ENCODE peak calls at places on chromosomes 13 and 19, in eight cellular contexts. D is AG20443; J is EL; S is NCI-H748 treated with DMSO at 0.1 percent for 48 hours; B is lower lobe of right lung; A is cardiac fibroblast; Y is fibroblast of lung; P is activated T-helper 1 cell treated with anti-CD3 and anti-CD28 coated beads, Interleukin-12 subunit alpha, Interleukin-12 subunit beta, Interleukin-2, Interleukin-4 antibody, amounts not matched to agents 30 ng/mL and 10 ng/mL and 1 ng/mL, durations not matched to agents 14 hours and 24 hours and 36 hours. G is an unnamed sample.

GRCh38 chr13:81779896-81780295 is 1439.0 kb upstream of the SPRY2 start:
- DNase-seq in D (no peak), B (no peak), J (no peak), P (no peak), Y (no peak), A (no peak), S (no peak), G (no peak)

GRCh38 chr13:86020350-86021002 is 221.3 kb upstream of the SLITRK6 start:
- DNase-seq in P (no peak), S (peak), B (no peak), D (no peak), A (peak), Y (peak), J (no peak), G (no peak)

GRCh38 chr13:86572115-86572514 is 772.9 kb upstream of the SLITRK6 start:
- DNase-seq in D (no peak), B (no peak), P (no peak), A (peak), J (no peak), Y (peak), S (no peak), G (no peak)

GRCh38 chr13:109715902-109716301 is 70.5 kb downstream of the IRS2 start:
- DNase-seq in J (peak), P (no peak), B (no peak), Y (peak), A (peak), S (no peak), D (peak), G (no peak)

GRCh38 chr13:28532226-28533048 is 37.5 kb upstream of the FLT1 start:
- DNase-seq in D (peak), Y (no peak), S (no peak), A (peak), P (no peak), J (peak), B (peak), G (peak)

GRCh38 chr13:30880756-30881155 is 25.3 kb upstream of the MEDAG start:
- DNase-seq in B (no peak), P (no peak), J (peak), S (no peak), A (peak), Y (peak), D (peak), G (no peak)

GRCh38 chr19:1236566-1236965 is 1.2 kb downstream of the CBARP start:
- DNase-seq in S (no peak), D (no peak), A (no peak), B (no peak), J (no peak), Y (no peak), P (no peak), G (no peak)

GRCh38 chr19:4031420-4031819 is 23.9 kb downstream of the PIAS4 start:
- DNase-seq in J (no peak), P (no peak), A (no peak), D (no peak), S (no peak), Y (no peak), B (no peak), G (no peak)

GRCh38 chr19:16561382-16561781 is 10.8 kb downstream of the SLC35E1 start:
- DNase-seq in J (no peak), A (no peak), P (no peak), Y (no peak), D (no peak), B (no peak), S (no peak), G (no peak)

GRCh38 chr19:6730941-6731670 is 6.3 kb downstream of the GPR108 start:
- DNase-seq in B (no peak), P (no peak), S (no peak), D (no peak), J (no peak), Y (no peak), A (no peak), G (peak)

GRCh38 chr19:11754663-11755062 is 12.1 kb upstream of the ZNF441 start:
- DNase-seq in Y (no peak), P (no peak), A (no peak), J (no peak), S (no peak), B (no peak), D (no peak), G (no peak)

GRCh38 chr19:50551034-50551712 is 17.1 kb downstream of the LRRC4B start:
- DNase-seq in D (no peak), P (no peak), B (no peak), J (no peak), Y (no peak), A (no peak), S (no peak), G (no peak)

GRCh38 chr19:50178320-50178719 is 15.2 kb upstream of the IZUMO2 start:
- DNase-seq in P (no peak), A (no peak), Y (no peak), B (no peak), S (no peak), J (no peak), D (no peak), G (no peak)

GRCh38 chr19:35164418-35164817 is 9.9 kb downstream of the FXYD5 start:
- DNase-seq in J (peak), P (no peak), Y (no peak), S (no peak), B (no peak), A (no peak), D (no peak), G (no peak)

GRCh38 chr19:23788415-23788814 is 29.7 kb upstream of the ZNF681 start:
- DNase-seq in A (no peak), P (no peak), Y (no peak), J (no peak), S (no peak), D (no peak), B (no peak), G (no peak)

GRCh38 chr13:112067871-112068305 is 939 bp downstream of the SOX1 start:
- DNase-seq in A (no peak), P (no peak), J (no peak), B (no peak), Y (no peak), D (peak), S (peak), G (no peak)

GRCh38 chr19:43638214-43638990 is 1.2 kb downstream of the CADM4 start:
- DNase-seq in B (no peak), A (no peak), S (no peak), P (no peak), Y (no peak), D (no peak), J (no peak), G (no peak)

GRCh38 chr19:41328818-41329220 is 18.8 kb downstream of the CCDC97 start:
- DNase-seq in J (no peak), A (no peak), Y (no peak), P (no peak), B (no peak), D (no peak), S (no peak), G (no peak)

GRCh38 chr13:50133277-50133953 is 118.2 kb downstream of the KCNRG start:
- DNase-seq in Y (no peak), J (no peak), D (no peak), P (no peak), A (no peak), B (no peak), S (no peak), G (peak)

GRCh38 chr13:113109151-113110047 is 3.8 kb downstream of the F7 start:
- DNase-seq in J (no peak), Y (no peak), A (no peak), P (no peak), S (no peak), D (no peak), B (peak), G (peak)

GRCh38 chr13:99655351-99656091 is 154.2 kb downstream of the TM9SF2 start:
- DNase-seq in P (no peak), S (no peak), Y (no peak), A (no peak), D (peak), J (peak), B (no peak), G (no peak)

GRCh38 chr19:40374084-40374483 is 15.9 kb downstream of the HIPK4 start:
- DNase-seq in Y (no peak), P (no peak), J (no peak), S (no peak), B (no peak), D (no peak), A (no peak), G (no peak)

GRCh38 chr13:31385534-31385933 is 185.8 kb downstream of the B3GLCT start:
- DNase-seq in P (no peak), D (no peak), Y (no peak), S (peak), B (no peak), A (no peak), J (no peak), G (no peak)

GRCh38 chr19:48363500-48363809 is 285 bp downstream of the TMEM143 start:
- DNase-seq in P (no peak), S (peak), D (no peak), J (no peak), B (no peak), Y (no peak), A (no peak), G (no peak)

GRCh38 chr13:96065851-96066250 is 12.7 kb upstream of the UGGT2 start:
- DNase-seq in B (no peak), P (no peak), J (no peak), D (no peak), S (no peak), Y (no peak), A (no peak), G (no peak)

GRCh38 chr13:90867336-90867683 is 480.2 kb upstream of the MIR17HG start:
- DNase-seq in B (peak), Y (peak), D (peak), S (peak), P (no peak), A (peak), J (peak), G (peak)

GRCh38 chr13:73039201-73040108 is 19.4 kb upstream of the KLF5 start:
- DNase-seq in Y (no peak), A (no peak), J (no peak), D (no peak), P (no peak), B (no peak), S (peak), G (no peak)

GRCh38 chr13:98576215-98576945 is 527 bp downstream of the STK24 start:
- DNase-seq in S (peak), P (peak), Y (no peak), A (peak), D (peak), B (peak), J (peak), G (peak)

GRCh38 chr13:59658027-59658735 is 505.5 kb downstream of the DIAPH3 start:
- DNase-seq in S (no peak), B (no peak), P (no peak), J (no peak), A (no peak), D (no peak), Y (no peak), G (no peak)

GRCh38 chr13:19148561-19148960 is 33.1 kb downstream of the TUBA3C start:
- DNase-seq in Y (no peak), J (no peak), P (no peak), A (no peak), B (no peak), D (no peak), S (no peak), G (no peak)

GRCh38 chr19:4396949-4397783 is 3.2 kb downstream of the SH3GL1 start:
- DNase-seq in Y (no peak), B (no peak), D (no peak), P (no peak), S (no peak), J (no peak), A (no peak), G (no peak)

GRCh38 chr13:108787709-108788394 is 158.4 kb downstream of the MYO16 start:
- DNase-seq in P (no peak), B (no peak), J (no peak), A (no peak), Y (no peak), S (no peak), D (no peak), G (no peak)

GRCh38 chr13:111900390-111901180 is 166.4 kb upstream of the SOX1 start:
- DNase-seq in Y (no peak), A (no peak), B (no peak), S (no peak), P (no peak), J (no peak), D (no peak), G (no peak)

GRCh38 chr13:42048625-42049453 is at the start of gene DGKH:
- DNase-seq in Y (peak), B (peak), D (peak), J (peak), S (peak), P (peak), A (peak), G (peak)

GRCh38 chr13:95536629-95537241 is 15.8 kb upstream of the CLDN10 start:
- DNase-seq in D (no peak), Y (peak), B (no peak), A (peak), S (peak), J (peak), P (no peak), G (no peak)

GRCh38 chr13:110774051-110774450 is 60.6 kb downstream of the ING1 start:
- DNase-seq in D (no peak), P (no peak), B (no peak), S (no peak), A (no peak), J (no peak), Y (no peak), G (no peak)

GRCh38 chr13:96025283-96025682 is 27.9 kb downstream of the UGGT2 start:
- DNase-seq in J (peak), A (peak), P (no peak), B (no peak), Y (peak), D (no peak), S (no peak), G (no peak)

GRCh38 chr13:112804374-112804773 is 114.5 kb downstream of the ATP11A start:
- DNase-seq in J (no peak), S (no peak), Y (no peak), D (no peak), B (no peak), A (no peak), P (no peak), G (no peak)

GRCh38 chr13:114134111-114134943 is 1.9 kb upstream of the RASA3 start:
- DNase-seq in J (no peak), B (peak), P (no peak), D (no peak), A (no peak), S (no peak), Y (no peak), G (no peak)

G was measured in Right ventricle myocardium superior.